ENCODE peak calls at places on chromosomes 16 and 17, in six cellular contexts. A, N, U, B, T and V are unnamed samples.

GRCh38 chr16:74448990-74449389 is 27.7 kb upstream of the CLEC18B start:
- DNase-seq in A (peak), N (peak), U (peak), B (peak), T (no peak), V (peak)

GRCh38 chr17:65455972-65456343 is 105.5 kb downstream of the AXIN2 start:
- DNase-seq in A (no peak), N (no peak), U (peak), B (no peak), T (peak), V (peak)

GRCh38 chr16:74309789-74310781 is 13.5 kb downstream of the PSMD7 start:
- DNase-seq in A (peak), N (peak), U (peak), B (peak), T (peak), V (peak)

GRCh38 chr17:60468371-60468770 is 46.1 kb downstream of the CHCT1 start:
- DNase-seq in A (no peak), N (no peak), U (no peak), B (no peak), T (no peak), V (no peak)

GRCh38 chr17:33751702-33752065 is 458.6 kb upstream of the ASIC2 start:
- DNase-seq in A (no peak), N (no peak), U (no peak), B (peak), T (peak), V (no peak)

GRCh38 chr17:74731347-74731605 is 5.8 kb upstream of the RAB37 start:
- DNase-seq in A (no peak), N (no peak), U (no peak), B (no peak), T (no peak), V (no peak)

GRCh38 chr16:48526058-48526957 is 83.7 kb downstream of the N4BP1 start:
- DNase-seq in A (peak), N (peak), U (peak), B (no peak), T (peak), V (peak)

GRCh38 chr16:23089111-23089510 is 60.1 kb downstream of the USP31 start:
- DNase-seq in A (no peak), N (no peak), U (no peak), B (no peak), T (no peak), V (no peak)

GRCh38 chr16:28136751-28137434 is 73.4 kb upstream of the GSG1L start:
- DNase-seq in A (no peak), N (no peak), U (no peak), B (no peak), T (peak), V (no peak)

GRCh38 chr17:77741109-77741508 is 217.4 kb upstream of the TNRC6C start:
- DNase-seq in A (no peak), N (no peak), U (no peak), B (no peak), T (no peak), V (peak)

GRCh38 chr16:4055748-4056147 is 60.5 kb downstream of the ADCY9 start:
- DNase-seq in A (no peak), N (no peak), U (no peak), B (no peak), T (no peak), V (no peak)

GRCh38 chr17:69503711-69504110 is 89.2 kb downstream of the MAP2K6 start:
- DNase-seq in A (no peak), N (no peak), U (no peak), B (no peak), T (no peak), V (no peak)

GRCh38 chr16:19823322-19823721 is 61.3 kb downstream of the GPRC5B start:
- DNase-seq in A (no peak), N (no peak), U (no peak), B (no peak), T (no peak), V (no peak)

GRCh38 chr17:9225305-9226101 is 204.2 kb downstream of the NTN1 start:
- DNase-seq in A (no peak), N (no peak), U (no peak), B (no peak), T (peak), V (no peak)

GRCh38 chr17:27513849-27514248 is 57.6 kb downstream of the KSR1 start:
- DNase-seq in A (no peak), N (no peak), U (no peak), B (no peak), T (peak), V (no peak)

GRCh38 chr17:77306790-77307478 is 166.2 kb downstream of the SEC14L1 start:
- DNase-seq in A (no peak), N (no peak), U (peak), B (no peak), T (no peak), V (no peak)

GRCh38 chr17:9370464-9370863 is 205.2 kb downstream of the STX8 start:
- DNase-seq in A (no peak), N (no peak), U (no peak), B (peak), T (no peak), V (peak)

GRCh38 chr16:4371481-4372314 is at the start of gene VASN:
- DNase-seq in A (peak), N (peak), U (peak), B (peak), T (peak), V (peak)

GRCh38 chr16:48282636-48283263 is 35.4 kb upstream of the ABCC11 start:
- DNase-seq in A (no peak), N (no peak), U (no peak), B (no peak), T (no peak), V (no peak)

GRCh38 chr16:30065943-30066881 is 652 bp downstream of the ALDOA start:
- DNase-seq in A (no peak), N (no peak), U (peak), B (peak), T (peak), V (no peak)

GRCh38 chr16:68954871-68955635 is 111.7 kb downstream of the TANGO6 start:
- DNase-seq in A (no peak), N (no peak), U (no peak), B (no peak), T (peak), V (no peak)

GRCh38 chr16:65414284-65414984 is 292.6 kb upstream of the CDH11 start:
- DNase-seq in A (peak), N (no peak), U (peak), B (peak), T (no peak), V (peak)

GRCh38 chr17:17560975-17561374 is 30.5 kb downstream of the PEMT start:
- DNase-seq in A (no peak), N (no peak), U (no peak), B (no peak), T (no peak), V (no peak)

GRCh38 chr16:78503501-78504110 is 404.2 kb downstream of the WWOX start:
- DNase-seq in A (no peak), N (peak), U (peak), B (peak), T (peak), V (peak)

DNA sequence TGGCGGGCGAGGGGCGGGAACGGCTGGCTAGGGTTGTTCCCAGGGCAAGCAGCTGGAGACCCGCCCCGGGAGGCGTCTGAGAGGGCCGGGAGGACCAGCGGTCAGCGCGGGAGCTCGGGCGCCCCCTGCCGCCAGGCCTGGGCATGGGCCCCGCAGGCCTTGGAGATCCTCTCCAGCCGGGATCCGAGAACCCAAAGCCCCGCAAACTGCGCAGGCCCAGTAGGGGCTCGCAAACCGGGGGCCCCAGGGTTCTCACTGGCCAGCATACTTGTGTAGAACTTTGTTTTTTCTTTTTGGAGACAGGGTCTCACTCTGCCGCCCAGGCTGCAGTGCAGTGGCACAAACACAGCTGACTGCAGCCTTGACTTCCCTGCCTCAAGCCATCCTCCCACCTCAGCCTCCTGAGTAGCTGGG is 20.8 kb upstream of the ZNF423 start:
- DNase-seq in A (no peak), N (no peak), U (peak), B (peak), T (peak), V (peak)
- TF ChIP-seq EZH2 in A (no peak), N (no peak), U (no peak), B (no peak), T (no peak), V (no peak)

GRCh38 chr17:39601758-39602532 is 5.8 kb downstream of the NEUROD2 start:
- DNase-seq in A (no peak), N (no peak), U (no peak), B (no peak), T (peak), V (no peak)
- TF ChIP-seq EZH2 in A (no peak), N (no peak), U (peak), B (no peak), T (no peak), V (no peak)

GRCh38 chr17:5769936-5770335 is 185.6 kb upstream of the NLRP1 start:
- DNase-seq in A (no peak), N (no peak), U (no peak), B (no peak), T (peak), V (no peak)

GRCh38 chr17:5773942-5774341 is 189.6 kb upstream of the NLRP1 start:
- DNase-seq in A (no peak), N (no peak), U (no peak), B (no peak), T (no peak), V (no peak)

GRCh38 chr17:5772720-5773119 is 188.4 kb upstream of the NLRP1 start:
- DNase-seq in A (no peak), N (no peak), U (no peak), B (no peak), T (no peak), V (no peak)

GRCh38 chr17:5775098-5775497 is 190.8 kb upstream of the NLRP1 start:
- DNase-seq in A (no peak), N (no peak), U (no peak), B (no peak), T (no peak), V (no peak)

DNA sequence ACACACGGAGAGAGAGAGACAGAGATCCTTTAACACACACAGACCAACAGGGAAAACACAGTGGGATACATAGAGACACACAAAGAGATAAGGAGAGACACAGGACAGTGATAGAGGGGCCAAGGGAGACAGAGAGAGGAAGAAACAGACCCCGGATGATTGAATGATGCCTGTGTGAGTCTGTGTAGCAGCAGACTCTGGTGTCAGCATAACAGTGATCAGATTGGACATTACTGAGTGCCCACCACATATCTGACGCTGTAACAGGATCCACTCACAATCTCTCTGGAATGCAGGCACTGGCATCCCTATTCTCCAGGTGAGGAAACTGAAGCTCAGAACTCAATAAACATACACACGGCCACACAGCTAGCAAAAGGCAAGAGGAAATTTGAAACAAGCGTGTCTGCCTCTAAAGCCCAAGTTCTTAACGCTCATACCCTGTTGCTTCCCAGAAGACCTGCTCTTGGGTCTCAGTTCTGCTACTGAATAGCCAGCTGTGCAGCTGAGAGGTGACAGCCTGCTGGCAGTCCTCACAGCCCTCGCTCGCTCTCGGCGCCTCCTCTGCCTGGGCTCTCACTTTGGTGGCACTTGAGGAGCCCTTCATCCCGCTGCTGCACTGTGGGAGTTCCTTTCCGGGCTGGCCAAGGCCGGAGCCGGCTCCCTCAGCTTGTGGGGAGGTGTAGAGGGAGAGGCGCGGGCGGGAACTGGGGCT is 186.4 kb upstream of the NLRP1 start:
- DNase-seq in A (no peak), N (no peak), U (no peak), B (no peak), T (peak), V (no peak)
- TF ChIP-seq EZH2 in A (no peak), N (no peak), U (no peak), B (no peak), T (no peak), V (no peak)

GRCh38 chr17:44758414-44759095 is at the start of gene ADAM11:
- DNase-seq in A (no peak), N (no peak), U (no peak), B (peak), T (peak), V (no peak)

GRCh38 chr17:44759096-44759915 is 518 bp downstream of the ADAM11 start:
- DNase-seq in A (no peak), N (no peak), U (no peak), B (peak), T (peak), V (no peak)

GRCh38 chr17:44757918-44758413 is 822 bp upstream of the ADAM11 start:
- DNase-seq in A (no peak), N (no peak), U (no peak), B (no peak), T (no peak), V (no peak)

GRCh38 chr17:44760474-44761308 is 1.9 kb downstream of the ADAM11 start:
- DNase-seq in A (no peak), N (no peak), U (no peak), B (no peak), T (no peak), V (no peak)

DNA sequence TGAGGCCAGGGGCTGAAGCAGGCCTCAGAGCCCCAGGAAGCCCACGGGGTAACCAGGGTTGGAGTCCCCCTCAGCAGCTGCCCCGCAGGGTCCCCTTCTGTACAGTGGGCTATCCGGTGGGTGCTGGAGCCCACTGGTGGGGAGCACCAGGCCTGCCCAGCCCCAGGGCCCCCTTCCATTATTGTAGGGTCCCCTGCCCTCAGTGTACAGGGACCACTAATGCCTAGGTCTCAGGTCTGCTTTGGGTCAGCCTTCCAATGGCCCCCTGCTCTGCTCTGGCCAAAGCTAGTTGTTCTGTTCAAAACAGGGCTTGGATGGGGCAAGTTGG is 1.1 kb downstream of the ADAM11 start:
- DNase-seq in A (no peak), N (no peak), U (no peak), B (no peak), T (no peak), V (no peak)
- TF ChIP-seq EZH2 in A (no peak), N (no peak), U (no peak), B (no peak), T (no peak), V (no peak)

GRCh38 chr17:38749222-38750043 is 1.3 kb upstream of the PCGF2 start:
- DNase-seq in A (peak), N (peak), U (peak), B (peak), T (peak), V (peak)

GRCh38 chr17:38748329-38749221 is at the start of gene PCGF2:
- DNase-seq in A (peak), N (peak), U (peak), B (peak), T (peak), V (peak)

GRCh38 chr17:38751144-38751802 is 1.3 kb upstream of the PSMB3 start:
- DNase-seq in A (no peak), N (no peak), U (peak), B (peak), T (peak), V (peak)

GRCh38 chr17:38750312-38751121 is 2.0 kb upstream of the PSMB3 start:
- DNase-seq in A (peak), N (no peak), U (peak), B (peak), T (peak), V (peak)

DNA sequence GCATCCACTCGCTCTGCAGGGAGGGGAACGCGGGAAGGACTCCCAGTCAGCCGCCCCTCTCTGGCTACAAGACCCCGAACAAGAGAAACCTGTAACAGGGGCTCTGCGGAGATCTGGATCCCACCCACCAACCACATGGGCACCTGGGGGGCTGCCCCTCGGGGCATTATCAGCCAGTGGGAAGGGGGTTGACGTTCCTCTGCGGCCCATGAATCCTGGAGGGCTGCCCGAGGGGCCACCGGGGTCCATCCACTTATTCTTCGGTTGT is 1.8 kb upstream of the PCGF2 start:
- DNase-seq in A (no peak), N (no peak), U (no peak), B (no peak), T (no peak), V (no peak)
- TF ChIP-seq EZH2 in A (no peak), N (no peak), U (no peak), B (no peak), T (no peak), V (no peak)

GRCh38 chr16:88640039-88640495 is 1.7 kb downstream of the IL17C start:
- DNase-seq in A (no peak), N (no peak), U (no peak), B (no peak), T (no peak), V (no peak)
- TF ChIP-seq EZH2 in A (no peak), N (no peak), U (no peak), B (no peak), T (no peak), V (no peak)

DNA sequence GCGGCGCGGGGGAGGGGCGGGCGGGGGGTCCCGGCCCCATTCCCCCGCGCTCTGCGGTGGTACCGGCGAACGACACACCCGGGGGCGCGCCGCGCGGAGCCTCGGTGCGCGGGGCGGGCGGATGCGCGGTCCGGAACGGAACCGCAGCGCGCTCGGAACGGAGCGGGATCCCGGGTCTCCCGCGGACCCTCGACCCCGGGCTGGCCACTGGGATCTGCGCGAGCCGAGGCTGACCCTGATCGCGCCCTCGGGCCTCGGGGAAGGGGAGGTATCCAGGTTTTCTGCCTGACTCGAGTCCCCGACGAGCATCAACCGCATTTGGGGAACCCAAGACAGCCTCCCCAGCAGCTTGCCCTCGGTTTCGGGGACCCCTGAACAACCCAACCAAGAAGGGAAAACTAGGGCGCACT is 361 bp downstream of the BEAN1 start:
- DNase-seq in A (no peak), N (no peak), U (no peak), B (peak), T (no peak), V (no peak)
- TF ChIP-seq EZH2 in A (no peak), N (no peak), U (no peak), B (no peak), T (no peak), V (no peak)

GRCh38 chr16:1216681-1217400 is 8.2 kb downstream of the TPSG1 start:
- DNase-seq in A (no peak), N (no peak), U (no peak), B (no peak), T (no peak), V (no peak)
- TF ChIP-seq EZH2 in A (no peak), N (no peak), U (no peak), B (no peak), T (no peak), V (no peak)